ENCODE peak calls at places on chromosomes 4 and X, in nine cellular contexts. One of them, this sample, is unnamed.

GRCh38 chrX:3811331-3812311 is 98.2 kb upstream of the PRKX start:
- DNase-seq in uterus: peak; percentile 18
- DNase-seq in Peyer's patch: peak; percentile 71
- DNase-seq in vagina: no peak
- DNase-seq in spleen: peak; percentile 72
- DNase-seq in endothelial cell of umbilical vein: no peak
- DNase-seq in A549: peak; percentile 48
- DNase-seq in heart left ventricle: no peak
- DNase-seq in HCT116: peak; percentile 6
- DNase-seq in this sample: no peak

GRCh38 chrX:32745323-32745722 is 466.0 kb downstream of the DMD start:
- DNase-seq in Peyer's patch: no peak
- DNase-seq in heart left ventricle: no peak
- DNase-seq in HCT116: no peak
- DNase-seq in A549: no peak
- DNase-seq in spleen: no peak
- DNase-seq in vagina: no peak
- DNase-seq in uterus: no peak
- DNase-seq in endothelial cell of umbilical vein: peak; percentile 1
- DNase-seq in this sample: no peak

GRCh38 chr4:155734951-155735350 is 23.9 kb upstream of the GUCY1B1 start:
- DNase-seq in vagina: no peak
- DNase-seq in A549: no peak
- DNase-seq in endothelial cell of umbilical vein: no peak
- DNase-seq in Peyer's patch: no peak
- DNase-seq in uterus: no peak
- DNase-seq in heart left ventricle: no peak
- DNase-seq in spleen: no peak
- DNase-seq in HCT116: no peak
- DNase-seq in this sample: no peak

GRCh38 chr4:77174426-77174825 is 17.4 kb downstream of the CCNG2 start:
- DNase-seq in endothelial cell of umbilical vein: no peak
- DNase-seq in A549: no peak
- DNase-seq in heart left ventricle: no peak
- DNase-seq in vagina: no peak
- DNase-seq in Peyer's patch: no peak
- DNase-seq in spleen: no peak
- DNase-seq in HCT116: no peak
- DNase-seq in uterus: no peak
- DNase-seq in this sample: no peak

GRCh38 chrX:21934414-21934813 is 6.1 kb upstream of the SMS start:
- DNase-seq in uterus: no peak
- DNase-seq in Peyer's patch: no peak
- DNase-seq in spleen: no peak
- DNase-seq in A549: peak; percentile 10
- DNase-seq in HCT116: no peak
- DNase-seq in vagina: no peak
- DNase-seq in heart left ventricle: no peak
- DNase-seq in endothelial cell of umbilical vein: no peak
- DNase-seq in this sample: no peak

GRCh38 chr4:57499786-57500185 is 389.6 kb upstream of the IGFBP7 start:
- DNase-seq in A549: peak; percentile 59
- DNase-seq in spleen: no peak
- DNase-seq in HCT116: no peak
- DNase-seq in vagina: no peak
- DNase-seq in heart left ventricle: no peak
- DNase-seq in endothelial cell of umbilical vein: no peak
- DNase-seq in Peyer's patch: no peak
- DNase-seq in uterus: no peak
- DNase-seq in this sample: no peak

GRCh38 chr4:93243262-93243661 is 585.3 kb upstream of the ATOH1 start:
- DNase-seq in A549: no peak
- DNase-seq in endothelial cell of umbilical vein: no peak
- DNase-seq in uterus: no peak
- DNase-seq in heart left ventricle: no peak
- DNase-seq in spleen: no peak
- DNase-seq in Peyer's patch: no peak
- DNase-seq in HCT116: no peak
- DNase-seq in vagina: no peak
- DNase-seq in this sample: no peak

GRCh38 chr4:99811850-99812249 is 4.8 kb upstream of the DAPP1 start:
- DNase-seq in heart left ventricle: no peak
- DNase-seq in HCT116: peak; percentile 33
- DNase-seq in Peyer's patch: peak; percentile 62
- DNase-seq in spleen: no peak
- DNase-seq in uterus: no peak
- DNase-seq in endothelial cell of umbilical vein: peak; percentile 40
- DNase-seq in A549: peak; percentile 21
- DNase-seq in vagina: no peak
- DNase-seq in this sample: no peak

GRCh38 chrX:47185241-47185640 is 8.4 kb upstream of the UBA1 start:
- DNase-seq in spleen: peak; percentile 60
- DNase-seq in Peyer's patch: no peak
- DNase-seq in heart left ventricle: no peak
- DNase-seq in A549: no peak
- DNase-seq in uterus: no peak
- DNase-seq in endothelial cell of umbilical vein: no peak
- DNase-seq in vagina: no peak
- DNase-seq in HCT116: no peak
- DNase-seq in this sample: peak; percentile 39

GRCh38 chrX:8868906-8869305 is 67.7 kb upstream of the FAM9A start:
- DNase-seq in Peyer's patch: no peak
- DNase-seq in heart left ventricle: no peak
- DNase-seq in vagina: no peak
- DNase-seq in spleen: no peak
- DNase-seq in HCT116: no peak
- DNase-seq in A549: no peak
- DNase-seq in uterus: no peak
- DNase-seq in endothelial cell of umbilical vein: peak; percentile 3
- DNase-seq in this sample: no peak

GRCh38 chr4:20252656-20253271 is 1.1 kb downstream of the SLIT2 start:
- DNase-seq in A549: no peak
- DNase-seq in heart left ventricle: peak; percentile 37
- DNase-seq in Peyer's patch: peak; percentile 46
- DNase-seq in HCT116: no peak
- DNase-seq in endothelial cell of umbilical vein: peak; percentile 45
- DNase-seq in spleen: peak; percentile 75
- DNase-seq in vagina: no peak
- DNase-seq in uterus: peak; percentile 38
- DNase-seq in this sample: peak; percentile 43

GRCh38 chr4:20251061-20251795 is 477 bp upstream of the SLIT2 start:
- DNase-seq in spleen: no peak
- DNase-seq in endothelial cell of umbilical vein: no peak
- DNase-seq in heart left ventricle: no peak
- DNase-seq in vagina: no peak
- DNase-seq in uterus: no peak
- DNase-seq in A549: no peak
- DNase-seq in HCT116: no peak
- DNase-seq in Peyer's patch: no peak
- DNase-seq in this sample: no peak

GRCh38 chr4:20253799-20254409 is 2.2 kb downstream of the SLIT2 start:
- DNase-seq in vagina: no peak
- DNase-seq in A549: no peak
- DNase-seq in Peyer's patch: peak; percentile 42
- DNase-seq in heart left ventricle: peak; percentile 40
- DNase-seq in HCT116: no peak
- DNase-seq in uterus: peak; percentile 33
- DNase-seq in spleen: peak; percentile 75
- DNase-seq in endothelial cell of umbilical vein: peak; percentile 64
- DNase-seq in this sample: peak; percentile 49

GRCh38 chr4:20253272-20253798 is 1.6 kb downstream of the SLIT2 start:
- DNase-seq in vagina: no peak
- DNase-seq in HCT116: no peak
- DNase-seq in A549: no peak
- DNase-seq in uterus: peak; percentile 18
- DNase-seq in Peyer's patch: no peak
- DNase-seq in heart left ventricle: peak; percentile 21
- DNase-seq in endothelial cell of umbilical vein: peak; percentile 20
- DNase-seq in spleen: no peak
- DNase-seq in this sample: no peak

GRCh38 chr4:20251796-20252655 is at the start of gene SLIT2:
- DNase-seq in endothelial cell of umbilical vein: peak; percentile 87
- DNase-seq in vagina: no peak
- DNase-seq in spleen: peak; percentile 86
- DNase-seq in A549: peak; percentile 10
- DNase-seq in uterus: peak; percentile 90
- DNase-seq in heart left ventricle: peak; percentile 74
- DNase-seq in HCT116: peak; percentile 24
- DNase-seq in Peyer's patch: peak; percentile 76
- DNase-seq in this sample: peak; percentile 81
- TF ChIP-seq POLR2A in endothelial cell of umbilical vein: peak; percentile 95
- TF ChIP-seq POLR2A in vagina: no peak
- TF ChIP-seq POLR2A in spleen: no peak
- TF ChIP-seq POLR2A in A549: no peak
- TF ChIP-seq POLR2A in uterus: peak; percentile 82
- TF ChIP-seq POLR2A in heart left ventricle: peak; percentile 79
- TF ChIP-seq POLR2A in HCT116: no peak
- TF ChIP-seq POLR2A in Peyer's patch: no peak
- TF ChIP-seq POLR2A in this sample: peak; percentile 59

DNA sequence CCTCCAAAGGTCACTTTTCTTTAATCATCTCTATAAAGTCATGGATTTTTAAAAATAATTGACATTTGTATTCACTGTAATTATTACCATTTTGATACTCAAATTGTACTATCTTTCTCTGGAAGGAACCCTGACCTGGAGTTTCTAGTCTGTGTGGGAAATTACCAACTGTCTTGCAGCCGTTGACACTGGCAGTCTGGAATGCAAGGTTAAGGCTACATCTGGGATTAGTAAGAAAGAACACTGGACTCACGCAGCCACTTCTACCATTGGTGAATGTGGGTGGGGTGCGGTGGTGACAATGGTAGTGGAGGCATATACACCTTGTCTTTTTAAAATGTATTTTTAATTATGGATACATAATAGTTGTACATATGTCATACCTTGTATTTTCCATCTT is 40.9 kb downstream of the EGF start:
- DNase-seq in endothelial cell of umbilical vein: no peak
- DNase-seq in Peyer's patch: no peak
- DNase-seq in vagina: no peak
- DNase-seq in spleen: no peak
- DNase-seq in A549: no peak
- DNase-seq in uterus: no peak
- DNase-seq in heart left ventricle: no peak
- DNase-seq in HCT116: no peak
- DNase-seq in this sample: no peak
- TF ChIP-seq CTCF in endothelial cell of umbilical vein: no peak
- TF ChIP-seq CTCF in Peyer's patch: no peak
- TF ChIP-seq CTCF in vagina: no peak
- TF ChIP-seq CTCF in spleen: no peak
- TF ChIP-seq CTCF in A549: no peak
- TF ChIP-seq CTCF in uterus: no peak
- TF ChIP-seq CTCF in heart left ventricle: no peak
- TF ChIP-seq CTCF in HCT116: no peak
- TF ChIP-seq CTCF in this sample: no peak

GRCh38 chrX:12868747-12869146 is 1.9 kb downstream of the TLR7 start:
- DNase-seq in spleen: no peak
- DNase-seq in A549: no peak
- DNase-seq in HCT116: no peak
- DNase-seq in heart left ventricle: no peak
- DNase-seq in vagina: no peak
- DNase-seq in Peyer's patch: no peak
- DNase-seq in uterus: no peak
- DNase-seq in endothelial cell of umbilical vein: no peak
- DNase-seq in this sample: no peak

GRCh38 chrX:12865359-12865758 is 1.5 kb upstream of the TLR7 start:
- DNase-seq in spleen: no peak
- DNase-seq in endothelial cell of umbilical vein: no peak
- DNase-seq in Peyer's patch: no peak
- DNase-seq in HCT116: no peak
- DNase-seq in vagina: no peak
- DNase-seq in uterus: no peak
- DNase-seq in heart left ventricle: no peak
- DNase-seq in A549: no peak
- DNase-seq in this sample: no peak

GRCh38 chrX:12871181-12871580 is 4.3 kb downstream of the TLR7 start:
- DNase-seq in Peyer's patch: no peak
- DNase-seq in vagina: no peak
- DNase-seq in heart left ventricle: no peak
- DNase-seq in endothelial cell of umbilical vein: no peak
- DNase-seq in spleen: no peak
- DNase-seq in A549: no peak
- DNase-seq in uterus: no peak
- DNase-seq in HCT116: no peak
- DNase-seq in this sample: no peak

GRCh38 chrX:12867746-12868145 is 874 bp downstream of the TLR7 start:
- DNase-seq in HCT116: no peak
- DNase-seq in endothelial cell of umbilical vein: no peak
- DNase-seq in Peyer's patch: no peak
- DNase-seq in uterus: no peak
- DNase-seq in spleen: no peak
- DNase-seq in heart left ventricle: no peak
- DNase-seq in vagina: no peak
- DNase-seq in A549: no peak
- DNase-seq in this sample: no peak

GRCh38 chrX:12866451-12867377 is at the start of gene TLR7:
- DNase-seq in uterus: no peak
- DNase-seq in vagina: no peak
- DNase-seq in A549: no peak
- DNase-seq in spleen: no peak
- DNase-seq in endothelial cell of umbilical vein: no peak
- DNase-seq in Peyer's patch: no peak
- DNase-seq in HCT116: no peak
- DNase-seq in heart left ventricle: no peak
- DNase-seq in this sample: no peak
- H3K4me1 ChIP-seq in uterus: no peaks in the 10 kb centered on the region
- H3K4me1 ChIP-seq in vagina: no peaks in the 10 kb centered on the region
- H3K4me1 ChIP-seq in A549: no peaks in the 10 kb centered on the region
- H3K4me1 ChIP-seq in spleen: no peaks in the 10 kb centered on the region
- H3K4me1 ChIP-seq in endothelial cell of umbilical vein: no peaks in the 10 kb centered on the region
- H3K4me1 ChIP-seq in Peyer's patch: no peaks in the 10 kb centered on the region
- H3K4me1 ChIP-seq in HCT116: no peaks in the 10 kb centered on the region
- H3K4me1 ChIP-seq in heart left ventricle: no peaks in the 10 kb centered on the region
- H3K4me1 ChIP-seq in this sample: no peaks in the 10 kb centered on the region

DNA sequence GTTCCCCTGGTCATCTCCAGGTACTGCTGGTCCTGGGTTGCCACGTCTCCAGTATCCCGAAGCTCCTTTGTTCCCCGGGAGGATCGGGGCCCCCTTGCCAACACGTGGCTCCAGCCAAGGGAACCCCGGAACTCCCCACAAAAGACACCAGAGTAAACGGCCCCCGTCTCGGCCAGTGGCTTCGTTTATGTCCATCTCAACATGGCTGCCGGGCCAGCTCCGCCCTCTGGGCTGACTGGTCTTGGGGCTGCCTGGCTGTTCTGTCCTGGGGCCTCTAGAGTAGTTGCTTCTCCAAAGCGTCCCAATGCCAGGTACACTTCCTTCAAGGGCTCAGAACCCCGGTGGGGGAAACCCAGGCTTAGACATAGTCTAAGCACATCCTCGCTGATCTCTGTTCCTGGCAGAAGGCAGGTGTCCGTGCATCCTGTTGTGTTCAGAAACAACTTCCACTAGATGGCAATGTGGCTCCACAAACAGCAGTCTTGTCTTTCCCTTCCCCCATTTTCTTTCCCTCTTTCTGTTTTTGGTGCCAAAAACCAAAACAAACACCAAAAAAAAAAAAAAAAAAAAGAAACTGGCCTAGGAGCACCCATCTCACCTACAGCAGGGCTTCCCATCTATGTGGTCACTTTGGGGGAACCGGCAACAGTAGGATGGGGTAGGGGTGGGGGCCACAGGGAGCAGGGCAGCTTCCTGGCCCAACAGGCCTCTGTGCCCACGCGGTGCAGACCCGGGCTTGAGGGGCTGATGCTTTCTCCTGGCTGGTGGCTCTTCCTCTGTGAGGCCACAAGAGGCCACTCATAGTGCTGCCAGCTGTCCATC is 35.3 kb downstream of the NBDY start:
- DNase-seq in vagina: peak; percentile 91
- DNase-seq in Peyer's patch: peak; percentile 89
- DNase-seq in HCT116: peak; percentile 19
- DNase-seq in spleen: peak; percentile 92
- DNase-seq in A549: peak; percentile 73
- DNase-seq in heart left ventricle: peak; percentile 72
- DNase-seq in uterus: peak; percentile 83
- DNase-seq in endothelial cell of umbilical vein: peak; percentile 64
- DNase-seq in this sample: peak; percentile 81
- TF ChIP-seq POLR2A in vagina: no peak
- TF ChIP-seq POLR2A in Peyer's patch: no peak
- TF ChIP-seq POLR2A in HCT116: no peak
- TF ChIP-seq POLR2A in spleen: no peak
- TF ChIP-seq POLR2A in A549: no peak
- TF ChIP-seq POLR2A in heart left ventricle: no peak
- TF ChIP-seq POLR2A in uterus: no peak
- TF ChIP-seq POLR2A in endothelial cell of umbilical vein: no peak
- TF ChIP-seq POLR2A in this sample: no peak